ENCODE peak calls at places on chromosomes 11 and 22, in eight cellular contexts. X is smooth muscle cell of the brain vasculature; W is NCI-H1105; G is activated gamma-delta T cell; N is aorta; S is ureter; Z is endodermal cell; I is stimulated activated naive CD8-positive, alpha-beta T cell treated with anti-CD3 and anti-CD28 coated beads, Interleukin-15, Interleukin-2, amounts not matched to agents 100 U/mL and 50 U/mL, for 24 hours. Q is an unnamed sample.

GRCh38 chr11:13126430-13126829 is 117.3 kb downstream of the RASSF10 start:
- DNase-seq in X (peak; percentile 85), W (no peak), G (no peak), N (no peak), S (no peak), Z (no peak), I (no peak), Q (no peak)

GRCh38 chr22:48391820-48392219 is 1435.9 kb downstream of the BRD1 start:
- DNase-seq in X (no peak), W (no peak), G (no peak), N (no peak), S (peak; percentile 4), Z (no peak), I (no peak), Q (no peak)

GRCh38 chr11:19929147-19929546 is 216.5 kb downstream of the NAV2 start:
- DNase-seq in X (no peak), W (no peak), G (no peak), N (no peak), S (no peak), Z (no peak), I (no peak), Q (no peak)

GRCh38 chr22:24805790-24806662 is at the start of gene SGSM1:
- DNase-seq in X (no peak), W (no peak), G (peak; percentile 65), N (peak; percentile 89), S (peak; percentile 71), Z (peak; percentile 95), I (peak; percentile 85), Q (peak; percentile 70)

GRCh38 chr11:125903753-125904659 is at the start of gene DDX25:
- DNase-seq in X (no peak), W (peak; percentile 15), G (peak; percentile 16), N (no peak), S (no peak), Z (peak; percentile 89), I (peak; percentile 41), Q (peak; percentile 79)

GRCh38 chr11:16923987-16924386 is 90.2 kb downstream of the PLEKHA7 start:
- DNase-seq in X (no peak), W (no peak), G (no peak), N (no peak), S (no peak), Z (peak; percentile 56), I (no peak), Q (no peak)

GRCh38 chr11:1916986-1917522 is 2.4 kb upstream of the TNNT3 start:
- DNase-seq in X (no peak), W (no peak), G (no peak), N (peak; percentile 54), S (no peak), Z (no peak), I (no peak), Q (no peak)

GRCh38 chr11:113444469-113445122 is 30.6 kb downstream of the DRD2 start:
- DNase-seq in X (no peak), W (no peak), G (no peak), N (no peak), S (no peak), Z (no peak), I (no peak), Q (no peak)

GRCh38 chr11:120272303-120272702 is 32.4 kb downstream of the POU2F3 start:
- DNase-seq in X (no peak), W (no peak), G (no peak), N (no peak), S (no peak), Z (no peak), I (no peak), Q (no peak)

GRCh38 chr22:42399315-42400271 is 32.6 kb downstream of the NFAM1 start:
- DNase-seq in X (peak; percentile 37), W (peak; percentile 97), G (no peak), N (no peak), S (no peak), Z (peak; percentile 86), I (no peak), Q (peak; percentile 77)

GRCh38 chr22:27487600-27488450 is 313.7 kb downstream of the MN1 start:
- DNase-seq in X (peak; percentile 65), W (no peak), G (no peak), N (no peak), S (no peak), Z (no peak), I (no peak), Q (no peak)

GRCh38 chr11:18986744-18987143 is 47.5 kb upstream of the MRGPRX1 start:
- DNase-seq in X (no peak), W (peak; percentile 48), G (no peak), N (no peak), S (no peak), Z (no peak), I (no peak), Q (no peak)

GRCh38 chr11:75562836-75563484 is 907 bp downstream of the SERPINH1 start:
- DNase-seq in X (no peak), W (no peak), G (no peak), N (peak; percentile 61), S (peak; percentile 56), Z (peak; percentile 92), I (no peak), Q (peak; percentile 58)

GRCh38 chr22:28023036-28023435 is 104.0 kb upstream of the PITPNB start:
- DNase-seq in X (no peak), W (no peak), G (no peak), N (no peak), S (peak; percentile 24), Z (no peak), I (no peak), Q (no peak)

GRCh38 chr11:110991621-110992355 is 253.7 kb upstream of the POU2AF2 start:
- DNase-seq in X (no peak), W (no peak), G (no peak), N (no peak), S (no peak), Z (no peak), I (no peak), Q (no peak)

GRCh38 chr22:45586651-45587405 is 84.1 kb downstream of the FBLN1 start:
- DNase-seq in X (no peak), W (no peak), G (no peak), N (no peak), S (no peak), Z (no peak), I (no peak), Q (no peak)

GRCh38 chr11:120715239-120715638 is 203.7 kb downstream of the GRIK4 start:
- DNase-seq in X (no peak), W (no peak), G (no peak), N (no peak), S (no peak), Z (no peak), I (no peak), Q (no peak)

GRCh38 chr11:16015736-16016135 is 340.6 kb downstream of the SOX6 start:
- DNase-seq in X (no peak), W (no peak), G (no peak), N (no peak), S (no peak), Z (no peak), I (no peak), Q (no peak)

GRCh38 chr11:13104619-13105236 is 95.6 kb downstream of the RASSF10 start:
- DNase-seq in X (no peak), W (no peak), G (no peak), N (no peak), S (no peak), Z (no peak), I (no peak), Q (peak; percentile 21)

GRCh38 chr11:35337136-35337918 is 82.0 kb downstream of the SLC1A2 start:
- DNase-seq in X (peak; percentile 87), W (no peak), G (no peak), N (no peak), S (no peak), Z (no peak), I (peak; percentile 7), Q (no peak)

GRCh38 chr11:9577032-9577431 is 3.6 kb downstream of the WEE1 start:
- DNase-seq in X (no peak), W (no peak), G (no peak), N (no peak), S (no peak), Z (no peak), I (no peak), Q (no peak)

GRCh38 chr11:104319396-104319795 is 155.4 kb upstream of the PDGFD start:
- DNase-seq in X (no peak), W (no peak), G (no peak), N (no peak), S (no peak), Z (no peak), I (no peak), Q (no peak)

GRCh38 chr22:39627865-39628562 is 57.5 kb downstream of the CACNA1I start:
- DNase-seq in X (no peak), W (no peak), G (no peak), N (no peak), S (no peak), Z (no peak), I (no peak), Q (no peak)

GRCh38 chr11:78922886-78923625 is 348.4 kb upstream of the NARS2 start:
- DNase-seq in X (no peak), W (no peak), G (no peak), N (no peak), S (no peak), Z (no peak), I (no peak), Q (no peak)

GRCh38 chr22:41445171-41446056 is 1.2 kb downstream of the TOB2 start:
- DNase-seq in X (no peak), W (no peak), G (no peak), N (peak; percentile 54), S (peak; percentile 54), Z (peak; percentile 85), I (peak; percentile 37), Q (no peak)

GRCh38 chr11:14908214-14908880 is 16.3 kb upstream of the CYP2R1 start:
- DNase-seq in X (no peak), W (peak; percentile 77), G (no peak), N (no peak), S (no peak), Z (peak; percentile 73), I (no peak), Q (peak; percentile 48)

GRCh38 chr11:66278396-66279091 is 569 bp downstream of the CNIH2 start:
- DNase-seq in X (no peak), W (no peak), G (no peak), N (no peak), S (no peak), Z (no peak), I (no peak), Q (peak; percentile 39)

GRCh38 chr22:32745251-32745995 is 56.1 kb upstream of the TIMP3 start:
- DNase-seq in X (no peak), W (no peak), G (no peak), N (no peak), S (peak; percentile 58), Z (peak; percentile 96), I (no peak), Q (no peak)

GRCh38 chr11:113397212-113397611 is 9.6 kb downstream of the ANKK1 start:
- DNase-seq in X (no peak), W (no peak), G (no peak), N (no peak), S (no peak), Z (no peak), I (no peak), Q (no peak)

GRCh38 chr22:24146791-24147353 is 34.4 kb upstream of the SUSD2 start:
- DNase-seq in X (peak; percentile 39), W (no peak), G (no peak), N (peak; percentile 74), S (peak; percentile 62), Z (peak; percentile 68), I (no peak), Q (no peak)